ENCODE peak calls at places on chromosomes 5 and 9, in five cellular contexts. One of them, this sample, is unnamed.

GRCh38 chr9:111078391-111079038 is 40.2 kb upstream of the LPAR1 start:
- DNase-seq in ovary: no peak
- DNase-seq in foreskin keratinocyte: no peak
- DNase-seq in RWPE1: no peak
- DNase-seq in fibroblast of the aortic adventitia: peak; percentile 37
- DNase-seq in this sample: peak; percentile 29

GRCh38 chr5:77696120-77696519 is 57.6 kb upstream of the OTP start:
- DNase-seq in ovary: no peak
- DNase-seq in foreskin keratinocyte: no peak
- DNase-seq in RWPE1: no peak
- DNase-seq in fibroblast of the aortic adventitia: no peak
- DNase-seq in this sample: no peak

GRCh38 chr9:21267141-21267540 is 27.3 kb upstream of the IFNA14 start:
- DNase-seq in ovary: no peak
- DNase-seq in foreskin keratinocyte: no peak
- DNase-seq in RWPE1: no peak
- DNase-seq in fibroblast of the aortic adventitia: no peak
- DNase-seq in this sample: no peak

GRCh38 chr5:106880656-106881055 is 790.1 kb downstream of the EFNA5 start:
- DNase-seq in ovary: no peak
- DNase-seq in foreskin keratinocyte: peak; percentile 85
- DNase-seq in RWPE1: peak; percentile 82
- DNase-seq in fibroblast of the aortic adventitia: no peak
- DNase-seq in this sample: no peak

GRCh38 chr5:1264211-1264610 is 30.7 kb downstream of the TERT start:
- DNase-seq in ovary: no peak
- DNase-seq in foreskin keratinocyte: no peak
- DNase-seq in RWPE1: no peak
- DNase-seq in fibroblast of the aortic adventitia: no peak
- DNase-seq in this sample: no peak

GRCh38 chr5:67201897-67202549 is 5.4 kb upstream of the CD180 start:
- DNase-seq in ovary: no peak
- DNase-seq in foreskin keratinocyte: no peak
- DNase-seq in RWPE1: no peak
- DNase-seq in fibroblast of the aortic adventitia: no peak
- DNase-seq in this sample: no peak

GRCh38 chr9:79471577-79472543 is 99.9 kb upstream of the TLE4 start:
- DNase-seq in ovary: peak; percentile 80
- DNase-seq in foreskin keratinocyte: no peak
- DNase-seq in RWPE1: peak; percentile 26
- DNase-seq in fibroblast of the aortic adventitia: peak; percentile 8
- DNase-seq in this sample: no peak

GRCh38 chr5:121870489-121870888 is 18.8 kb downstream of the FTMT start:
- DNase-seq in ovary: no peak
- DNase-seq in foreskin keratinocyte: no peak
- DNase-seq in RWPE1: no peak
- DNase-seq in fibroblast of the aortic adventitia: peak; percentile 12
- DNase-seq in this sample: no peak

GRCh38 chr5:157821405-157821804 is 37.5 kb downstream of the CLINT1 start:
- DNase-seq in ovary: no peak
- DNase-seq in foreskin keratinocyte: no peak
- DNase-seq in RWPE1: no peak
- DNase-seq in fibroblast of the aortic adventitia: no peak
- DNase-seq in this sample: no peak

GRCh38 chr5:157819502-157820125 is 39.3 kb downstream of the CLINT1 start:
- DNase-seq in ovary: no peak
- DNase-seq in foreskin keratinocyte: no peak
- DNase-seq in RWPE1: no peak
- DNase-seq in fibroblast of the aortic adventitia: peak; percentile 16
- DNase-seq in this sample: no peak

GRCh38 chr5:157818368-157818767 is 40.6 kb downstream of the CLINT1 start:
- DNase-seq in ovary: no peak
- DNase-seq in foreskin keratinocyte: no peak
- DNase-seq in RWPE1: no peak
- DNase-seq in fibroblast of the aortic adventitia: no peak
- DNase-seq in this sample: no peak

GRCh38 chr5:157821822-157822622 is 36.9 kb downstream of the CLINT1 start:
- DNase-seq in ovary: no peak
- DNase-seq in foreskin keratinocyte: no peak
- DNase-seq in RWPE1: no peak
- DNase-seq in fibroblast of the aortic adventitia: peak; percentile 23
- DNase-seq in this sample: no peak

GRCh38 chr5:157820593-157821252 is 38.2 kb downstream of the CLINT1 start:
- DNase-seq in ovary: no peak
- DNase-seq in foreskin keratinocyte: no peak
- DNase-seq in RWPE1: peak; percentile 35
- DNase-seq in fibroblast of the aortic adventitia: peak; percentile 76
- DNase-seq in this sample: peak; percentile 13
- TF ChIP-seq CTCF in ovary: peak; percentile 43
- TF ChIP-seq CTCF in foreskin keratinocyte: peak; percentile 69
- TF ChIP-seq CTCF in RWPE1: peak; percentile 69
- TF ChIP-seq CTCF in fibroblast of the aortic adventitia: peak; percentile 59
- TF ChIP-seq CTCF in this sample: peak; percentile 35

GRCh38 chr5:72508241-72509170 is 1.3 kb upstream of the ZNF366 start:
- DNase-seq in ovary: no peak
- DNase-seq in foreskin keratinocyte: no peak
- DNase-seq in RWPE1: no peak
- DNase-seq in fibroblast of the aortic adventitia: no peak
- DNase-seq in this sample: peak; percentile 83
- TF ChIP-seq CTCF in ovary: no peak
- TF ChIP-seq CTCF in foreskin keratinocyte: no peak
- TF ChIP-seq CTCF in RWPE1: no peak
- TF ChIP-seq CTCF in fibroblast of the aortic adventitia: no peak
- TF ChIP-seq CTCF in this sample: no peak

GRCh38 chr5:103375356-103375755 is 116.8 kb downstream of the MACIR start:
- DNase-seq in ovary: no peak
- DNase-seq in foreskin keratinocyte: no peak
- DNase-seq in RWPE1: no peak
- DNase-seq in fibroblast of the aortic adventitia: peak; percentile 64
- DNase-seq in this sample: no peak
- TF ChIP-seq CTCF in ovary: no peak
- TF ChIP-seq CTCF in foreskin keratinocyte: no peak
- TF ChIP-seq CTCF in RWPE1: no peak
- TF ChIP-seq CTCF in fibroblast of the aortic adventitia: no peak
- TF ChIP-seq CTCF in this sample: no peak

GRCh38 chr5:169736653-169737052 is 99.6 kb downstream of the DOCK2 start:
- DNase-seq in ovary: no peak
- DNase-seq in foreskin keratinocyte: no peak
- DNase-seq in RWPE1: no peak
- DNase-seq in fibroblast of the aortic adventitia: no peak
- DNase-seq in this sample: no peak

GRCh38 chr5:169742773-169743296 is 105.8 kb downstream of the DOCK2 start:
- DNase-seq in ovary: peak; percentile 68
- DNase-seq in foreskin keratinocyte: peak; percentile 52
- DNase-seq in RWPE1: no peak
- DNase-seq in fibroblast of the aortic adventitia: peak; percentile 82
- DNase-seq in this sample: no peak

GRCh38 chr5:169735913-169736312 is 98.8 kb downstream of the DOCK2 start:
- DNase-seq in ovary: no peak
- DNase-seq in foreskin keratinocyte: no peak
- DNase-seq in RWPE1: no peak
- DNase-seq in fibroblast of the aortic adventitia: no peak
- DNase-seq in this sample: no peak

GRCh38 chr5:169744336-169744735 is 107.3 kb downstream of the DOCK2 start:
- DNase-seq in ovary: no peak
- DNase-seq in foreskin keratinocyte: peak; percentile 30
- DNase-seq in RWPE1: no peak
- DNase-seq in fibroblast of the aortic adventitia: peak; percentile 47
- DNase-seq in this sample: no peak

DNA sequence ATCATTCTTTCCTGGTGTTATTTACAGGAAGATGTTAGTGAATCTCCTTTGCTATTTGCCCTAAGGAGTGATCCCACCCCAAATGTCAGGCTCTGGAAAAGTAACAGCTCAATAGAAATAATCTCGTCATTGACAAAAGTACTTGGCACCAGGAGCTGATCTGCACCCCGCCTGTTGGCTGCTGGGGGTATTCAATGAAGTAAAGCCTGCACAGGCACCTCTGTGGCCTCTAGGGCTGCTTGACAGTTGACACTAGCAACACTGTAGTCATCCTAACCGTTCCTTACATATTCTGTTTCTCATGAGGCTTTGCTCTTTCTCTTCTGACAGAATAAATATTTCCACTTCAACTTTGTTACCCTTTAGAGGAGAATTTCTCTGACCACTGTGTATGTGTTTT is 103.4 kb downstream of the DOCK2 start:
- DNase-seq in ovary: no peak
- DNase-seq in foreskin keratinocyte: no peak
- DNase-seq in RWPE1: no peak
- DNase-seq in fibroblast of the aortic adventitia: no peak
- DNase-seq in this sample: no peak
- TF ChIP-seq CTCF in ovary: no peak
- TF ChIP-seq CTCF in foreskin keratinocyte: no peak
- TF ChIP-seq CTCF in RWPE1: no peak
- TF ChIP-seq CTCF in fibroblast of the aortic adventitia: no peak
- TF ChIP-seq CTCF in this sample: no peak

DNA sequence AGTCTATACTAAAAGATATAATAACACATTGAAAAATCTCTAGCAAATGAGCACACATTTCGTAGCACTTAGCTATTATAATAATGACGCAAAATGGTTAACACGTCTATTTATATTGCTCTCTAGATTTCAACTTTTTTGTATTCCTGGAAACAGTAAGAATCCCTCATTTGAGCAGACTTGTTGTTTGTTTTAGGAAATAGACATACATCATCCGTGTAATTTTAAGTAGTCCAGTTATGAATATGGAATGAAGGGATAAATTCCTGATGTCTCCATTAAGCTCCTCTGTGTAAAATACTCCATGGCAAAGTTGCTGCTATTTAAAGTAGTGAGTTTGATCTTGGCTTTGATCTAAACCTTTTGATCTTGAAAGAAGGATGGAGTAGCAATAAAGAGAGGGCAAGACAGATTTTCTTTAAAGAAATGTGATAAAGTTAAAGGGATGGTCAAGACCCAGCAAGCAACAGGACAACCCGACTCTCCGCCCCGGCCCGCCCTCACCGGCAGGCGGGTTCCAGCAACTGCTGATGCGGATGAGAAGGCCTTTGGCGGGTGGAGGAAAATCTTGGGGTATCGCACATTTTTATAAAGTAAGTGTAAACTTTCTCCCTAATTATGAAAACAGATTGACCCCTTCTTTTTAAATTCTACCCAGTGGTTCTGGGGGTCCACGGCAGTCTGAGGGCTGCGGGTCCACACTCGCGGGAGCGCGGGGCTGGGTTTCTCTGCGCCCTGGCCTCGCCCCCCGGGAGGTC is 277.4 kb downstream of the AOPEP start:
- DNase-seq in ovary: peak; percentile 76
- DNase-seq in foreskin keratinocyte: no peak
- DNase-seq in RWPE1: peak; percentile 75
- DNase-seq in fibroblast of the aortic adventitia: peak; percentile 67
- DNase-seq in this sample: peak; percentile 74
- TF ChIP-seq CTCF in ovary: peak; percentile 6
- TF ChIP-seq CTCF in foreskin keratinocyte: peak; percentile 23
- TF ChIP-seq CTCF in RWPE1: no peak
- TF ChIP-seq CTCF in fibroblast of the aortic adventitia: peak; percentile 33
- TF ChIP-seq CTCF in this sample: no peak